ENCODE peak calls at places on chromosomes 13 and 19, in four cellular contexts. I is SK-N-SH, Z is GM12878, L is K562. P is an unnamed sample.

GRCh38 chr13:30805603-30806011 is 70.3 kb downstream of the ALOX5AP start:
- DNase-seq in I (peak), Z (no peak), L (no peak), P (no peak)

GRCh38 chr13:106533940-106534843 is 1.3 kb downstream of the EFNB2 start:
- DNase-seq in I (peak), Z (no peak), L (no peak), P (peak)

GRCh38 chr13:68692049-68692448 is 1415.6 kb upstream of the ATXN8OS start:
- DNase-seq in I (no peak), Z (no peak), L (no peak), P (no peak)

GRCh38 chr13:40442826-40443225 is 223.6 kb downstream of the FOXO1 start:
- DNase-seq in I (no peak), Z (no peak), L (no peak), P (no peak)

GRCh38 chr13:31209172-31209818 is 9.5 kb downstream of the B3GLCT start:
- DNase-seq in I (peak), Z (no peak), L (no peak), P (no peak)

GRCh38 chr13:73481877-73482445 is 423.2 kb downstream of the KLF5 start:
- DNase-seq in I (no peak), Z (no peak), L (no peak), P (no peak)

GRCh38 chr13:51229731-51230130 is 7.5 kb downstream of the FAM124A start:
- DNase-seq in I (no peak), Z (no peak), L (no peak), P (no peak)

GRCh38 chr19:6412111-6412999 is 12.3 kb downstream of the KHSRP start:
- DNase-seq in I (peak), Z (no peak), L (peak), P (no peak)

GRCh38 chr19:30841934-30842333 is 469.8 kb downstream of the ZNF536 start:
- DNase-seq in I (no peak), Z (no peak), L (no peak), P (no peak)

GRCh38 chr19:50831026-50831396 is 2.4 kb downstream of the KLK15 start:
- DNase-seq in I (no peak), Z (no peak), L (no peak), P (no peak)

GRCh38 chr19:17118957-17119356 is 43.4 kb downstream of the MYO9B start:
- DNase-seq in I (no peak), Z (no peak), L (no peak), P (no peak)

GRCh38 chr13:62337109-62337880 is 921.6 kb upstream of the PCDH20 start:
- DNase-seq in I (peak), Z (no peak), L (no peak), P (no peak)

GRCh38 chr19:43768273-43769050 is 12.3 kb downstream of the KCNN4 start:
- DNase-seq in I (no peak), Z (no peak), L (no peak), P (no peak)

GRCh38 chr13:35858665-35859064 is 272.5 kb downstream of the DCLK1 start:
- DNase-seq in I (no peak), Z (no peak), L (no peak), P (no peak)
- TF ChIP-seq JUND in I (no peak), Z (no peak), L (no peak), P (no peak)

DNA sequence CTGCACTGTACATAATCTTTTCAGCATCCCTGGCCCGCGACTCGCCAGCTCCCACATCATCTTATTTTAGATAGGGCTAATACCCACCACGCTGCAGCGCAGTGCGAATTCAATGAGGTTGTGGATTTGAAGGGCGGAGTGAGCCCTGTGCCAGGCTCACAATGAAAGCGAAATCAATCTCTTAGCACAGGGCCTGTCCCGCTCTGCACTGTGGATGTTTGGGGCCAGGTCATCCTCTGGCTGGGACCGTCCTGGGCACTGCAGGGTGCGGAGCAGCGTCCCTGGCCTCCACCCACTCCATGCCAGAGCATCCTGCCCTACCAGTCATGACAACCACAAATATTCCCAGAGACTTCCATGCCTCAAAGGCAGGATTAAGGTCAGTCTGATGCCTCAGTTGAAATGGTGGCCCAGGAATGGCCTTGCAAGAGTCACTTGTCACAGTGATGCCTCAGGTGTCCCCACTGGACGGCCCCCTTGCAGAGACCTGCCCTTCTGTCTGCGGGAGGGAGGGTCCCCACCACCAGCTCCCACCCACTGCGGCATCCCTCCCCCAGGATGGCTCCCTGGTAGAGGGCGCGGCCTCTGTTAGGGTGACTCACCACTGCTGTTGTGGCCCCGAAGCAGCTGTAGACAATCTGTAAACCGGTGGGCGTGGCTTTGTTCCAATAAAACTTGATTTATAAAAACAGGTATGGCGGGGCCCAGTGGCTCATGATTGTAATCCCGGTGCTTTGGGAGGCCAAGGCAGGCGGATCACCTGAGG is 5.6 kb downstream of the UHRF1 start:
- DNase-seq in I (no peak), Z (no peak), L (peak), P (peak)
- TF ChIP-seq JUND in I (peak), Z (no peak), L (peak), P (no peak)

DNA sequence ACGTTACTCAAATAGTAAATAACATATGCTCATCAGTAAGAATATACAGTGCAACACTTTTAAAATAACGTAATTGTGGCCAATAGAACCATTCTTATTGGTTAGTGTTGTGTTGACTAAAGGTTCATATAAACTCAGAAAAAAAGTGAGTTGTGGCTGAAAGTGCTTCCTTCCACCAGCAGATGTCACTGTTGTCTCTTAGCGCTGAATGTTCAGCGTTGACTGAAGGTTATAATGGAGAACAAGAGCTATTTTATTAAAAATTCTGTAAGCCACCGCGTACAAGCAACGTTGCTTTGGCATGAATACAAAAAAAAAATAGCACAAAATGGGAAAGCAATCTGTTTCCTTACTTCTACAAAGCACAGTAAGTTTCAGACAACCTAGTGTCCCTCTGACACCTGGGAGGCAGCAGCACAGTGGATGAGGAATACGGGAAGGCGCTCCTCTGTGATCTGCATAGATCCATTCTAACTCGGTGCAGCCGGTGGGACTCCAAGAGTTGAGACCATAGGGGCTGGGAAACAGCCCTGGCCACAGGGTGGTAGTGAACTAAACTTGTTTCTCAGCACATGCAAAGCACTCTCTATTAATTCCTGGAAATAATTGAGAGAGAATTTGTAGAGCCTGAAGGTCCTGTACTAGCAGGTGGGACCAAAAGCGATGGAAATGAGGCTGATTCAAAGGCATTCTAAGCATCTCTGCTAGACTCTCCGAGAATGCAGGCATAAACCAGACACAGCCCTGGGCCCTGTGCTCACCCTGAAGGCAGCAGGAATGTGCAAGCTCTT is 23.9 kb upstream of the OXGR1 start:
- DNase-seq in I (peak), Z (no peak), L (peak), P (no peak)
- TF ChIP-seq JUND in I (no peak), Z (no peak), L (no peak), P (no peak)

GRCh38 chr19:39918183-39918651 is 16.2 kb downstream of the FCGBP start:
- DNase-seq in I (no peak), Z (no peak), L (no peak), P (no peak)
- TF ChIP-seq JUND in I (no peak), Z (no peak), L (no peak), P (no peak)

P was measured in T47D.